ENCODE peak calls at places on chromosomes 11 and 22, in six cellular contexts. B is effector CD4-positive, alpha-beta T cell; M is NCI-H1105; E is T47D; D is effector memory CD8-positive, alpha-beta T cell; S is naive thymus-derived CD4-positive, alpha-beta T cell. K is an unnamed sample.

GRCh38 chr11:114293201-114293711 is 2.9 kb upstream of the NNMT start:
- DNase-seq in B (no peak), M (no peak), E (no peak), D (no peak), S (no peak), K (no peak)

GRCh38 chr11:22491826-22492225 is 133.8 kb downstream of the FANCF start:
- DNase-seq in B (no peak), M (peak), E (no peak), D (no peak), S (no peak), K (no peak)

GRCh38 chr22:50274311-50274710 is 4.1 kb upstream of the MAPK11 start:
- DNase-seq in B (peak), M (peak), E (no peak), D (peak), S (peak), K (peak)

GRCh38 chr11:35632301-35632700 is 14.0 kb downstream of the FJX1 start:
- DNase-seq in B (no peak), M (no peak), E (no peak), D (no peak), S (no peak), K (no peak)

GRCh38 chr11:35418847-35419712 is at the start of gene SLC1A2:
- DNase-seq in B (no peak), M (peak), E (peak), D (no peak), S (no peak), K (no peak)

GRCh38 chr11:102680945-102681344 is 24.6 kb downstream of the MMP27 start:
- DNase-seq in B (no peak), M (no peak), E (no peak), D (no peak), S (no peak), K (no peak)

GRCh38 chr22:31750365-31751284 is 693 bp upstream of the PRR14L start:
- DNase-seq in B (no peak), M (no peak), E (no peak), D (no peak), S (no peak), K (no peak)

GRCh38 chr11:111441443-111441842 is 62.4 kb upstream of the POU2AF1 start:
- DNase-seq in B (no peak), M (no peak), E (no peak), D (no peak), S (no peak), K (no peak)

GRCh38 chr22:43992331-43992821 is 31.7 kb upstream of the PARVB start:
- DNase-seq in B (no peak), M (no peak), E (no peak), D (no peak), S (no peak), K (no peak)

GRCh38 chr11:2565447-2566222 is 120.8 kb downstream of the KCNQ1 start:
- DNase-seq in B (no peak), M (no peak), E (no peak), D (no peak), S (no peak), K (no peak)

GRCh38 chr11:35288817-35289541 is 130.4 kb downstream of the SLC1A2 start:
- DNase-seq in B (no peak), M (no peak), E (no peak), D (no peak), S (no peak), K (no peak)